ENCODE peak calls at places on chromosomes 13 and 19, in four cellular contexts. Q is GM23248, L is PC-3, R is mesenchymal stem cell. X is an unnamed sample.

GRCh38 chr13:93775027-93775426 is 548.4 kb downstream of the GPC6 start:
- DNase-seq in L (no peak), R (no peak), Q (no peak), X (no peak)

GRCh38 chr13:44309771-44310767 is 63.6 kb upstream of the SERP2 start:
- DNase-seq in Q (no peak), L (peak), R (no peak), X (no peak)

GRCh38 chr13:66323695-66324094 is 906.4 kb downstream of the PCDH9 start:
- DNase-seq in R (peak), Q (no peak), L (no peak), X (no peak)

GRCh38 chr13:74129500-74130144 is 4.6 kb downstream of the KLF12 start:
- DNase-seq in Q (peak), R (no peak), L (peak), X (peak)

GRCh38 chr13:112984954-112985802 is 16.2 kb downstream of the MCF2L start:
- DNase-seq in L (no peak), R (no peak), Q (no peak), X (no peak)

GRCh38 chr19:3497757-3498515 is 2.5 kb downstream of the DOHH start:
- DNase-seq in Q (no peak), L (no peak), R (no peak), X (no peak)

GRCh38 chr13:71244181-71244580 is 622.8 kb downstream of the DACH1 start:
- DNase-seq in Q (no peak), L (no peak), R (no peak), X (no peak)

GRCh38 chr13:36685912-36686311 is 12.1 kb downstream of the SERTM1 start:
- DNase-seq in L (peak), R (no peak), Q (peak), X (peak)

GRCh38 chr13:111153279-111153976 is 38.3 kb downstream of the ARHGEF7 start:
- DNase-seq in R (peak), L (peak), Q (peak), X (peak)

GRCh38 chr13:27621116-27621365 is 651 bp upstream of the POLR1D start:
- DNase-seq in L (no peak), Q (no peak), R (peak), X (no peak)

GRCh38 chr13:94858856-94859811 is 146.8 kb upstream of the SOX21 start:
- DNase-seq in R (peak), Q (no peak), L (no peak), X (no peak)

GRCh38 chr13:111667757-111668156 is 347.3 kb downstream of the TEX29 start:
- DNase-seq in L (no peak), Q (no peak), R (no peak), X (no peak)

DNA sequence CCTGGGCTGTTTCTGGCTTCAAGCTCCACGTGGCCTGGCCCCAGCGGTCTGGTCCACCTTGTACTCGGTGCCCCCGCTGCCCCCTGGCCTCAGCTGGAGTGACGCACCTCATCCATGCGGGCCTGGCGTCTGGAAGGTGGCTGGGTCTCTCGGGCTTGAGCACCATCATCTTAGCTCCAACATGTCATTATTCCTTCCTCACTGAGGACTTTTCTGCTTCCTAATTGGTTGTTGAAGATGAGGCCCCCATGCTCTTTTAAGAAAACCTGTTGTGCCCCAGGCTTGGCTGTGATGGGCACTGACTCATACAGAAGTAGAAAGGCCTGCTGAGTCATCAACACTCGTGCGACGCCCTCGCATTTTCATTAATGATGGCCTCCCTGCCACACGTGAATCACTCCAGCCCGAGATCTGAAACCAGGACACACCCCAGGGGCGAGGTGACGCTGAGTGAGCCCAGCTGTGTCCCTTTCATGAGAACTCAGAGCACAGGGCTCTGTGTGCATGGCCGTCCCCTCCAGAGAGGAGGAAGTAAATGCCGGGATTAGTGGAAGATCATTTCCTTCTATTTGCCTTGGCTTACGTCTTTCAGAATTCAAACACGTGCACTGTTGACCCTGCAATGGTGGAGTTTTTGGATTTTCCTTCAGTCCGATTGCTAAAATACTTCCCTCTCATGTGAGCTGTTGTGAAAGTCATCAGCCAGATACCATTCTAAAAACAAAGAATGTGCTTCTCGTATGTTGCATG is 14.0 kb upstream of the GJA3 start:
- DNase-seq in Q (peak), L (peak), R (peak), X (peak)
- H3K9ac ChIP-seq in Q (peak), L (peak), R (peak), X (peak)

DNA sequence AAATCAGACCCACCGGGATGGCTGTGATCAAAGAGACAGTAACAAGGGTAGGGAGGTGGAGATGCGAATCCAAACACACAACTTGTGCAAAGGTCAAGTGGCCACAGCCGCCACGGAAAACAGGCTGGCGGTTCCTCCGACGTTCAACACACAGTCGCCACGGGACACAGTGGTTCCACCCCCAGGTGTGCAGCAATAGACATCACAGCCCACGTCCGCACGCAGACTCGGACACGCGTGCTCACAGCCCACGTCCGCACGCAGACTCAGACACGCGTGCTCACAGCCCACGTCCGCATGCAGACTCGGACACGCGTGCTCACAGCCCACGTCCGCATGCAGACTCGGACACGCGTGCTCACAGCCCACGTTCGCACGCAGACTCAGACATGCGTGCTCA is 70.1 kb downstream of the RASA3 start:
- DNase-seq in R (no peak), L (no peak), Q (no peak), X (no peak)
- H3K9ac ChIP-seq in R (peak), L (no peak), Q (peak), X (no peak)

DNA sequence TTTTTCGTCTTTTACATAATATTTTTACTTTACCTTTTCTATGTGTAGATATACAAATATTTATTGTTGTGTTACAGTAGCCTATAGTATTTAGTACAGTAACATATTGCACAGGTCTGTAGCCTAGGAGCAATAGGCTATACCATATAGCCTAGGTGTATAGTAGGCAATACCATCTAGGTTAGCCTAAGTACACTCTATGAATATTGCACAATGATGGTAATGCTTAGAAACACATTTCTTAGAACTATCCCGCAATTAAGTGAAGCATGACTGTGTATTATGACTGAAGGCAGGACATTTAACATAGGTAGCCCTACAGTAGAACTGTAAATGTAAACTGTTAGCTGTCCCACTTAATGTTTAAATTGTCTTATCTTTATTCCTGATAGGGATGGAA is 964.3 kb downstream of the SLITRK1 start:
- DNase-seq in Q (no peak), L (no peak), R (no peak), X (no peak)
- H3K9ac ChIP-seq in Q (no peak), L (no peak), R (no peak), X (no peak)

GRCh38 chr19:58440556-58440955 is 603 bp upstream of the ZNF132 start:
- DNase-seq in R (no peak), L (no peak), Q (peak), X (no peak)

GRCh38 chr19:58434217-58434616 is 5.7 kb downstream of the ZNF132 start:
- DNase-seq in Q (peak), R (no peak), L (no peak), X (no peak)

GRCh38 chr19:58439576-58440554 is at the start of gene ZNF132:
- DNase-seq in R (peak), Q (peak), L (no peak), X (peak)
- H3K9ac ChIP-seq in R (peak), Q (peak), L (no peak), X (peak)

GRCh38 chr19:1313695-1314613 is 28.3 kb downstream of the EFNA2 start:
- DNase-seq in Q (no peak), L (no peak), R (no peak), X (no peak)

GRCh38 chr19:1309977-1310852 is 24.5 kb downstream of the EFNA2 start:
- DNase-seq in Q (no peak), L (peak), R (no peak), X (no peak)

GRCh38 chr19:1312732-1313694 is 27.3 kb downstream of the EFNA2 start:
- DNase-seq in L (peak), Q (peak), R (peak), X (peak)

GRCh38 chr19:1310853-1311180 is 25.1 kb downstream of the EFNA2 start:
- DNase-seq in R (no peak), L (no peak), Q (no peak), X (no peak)

DNA sequence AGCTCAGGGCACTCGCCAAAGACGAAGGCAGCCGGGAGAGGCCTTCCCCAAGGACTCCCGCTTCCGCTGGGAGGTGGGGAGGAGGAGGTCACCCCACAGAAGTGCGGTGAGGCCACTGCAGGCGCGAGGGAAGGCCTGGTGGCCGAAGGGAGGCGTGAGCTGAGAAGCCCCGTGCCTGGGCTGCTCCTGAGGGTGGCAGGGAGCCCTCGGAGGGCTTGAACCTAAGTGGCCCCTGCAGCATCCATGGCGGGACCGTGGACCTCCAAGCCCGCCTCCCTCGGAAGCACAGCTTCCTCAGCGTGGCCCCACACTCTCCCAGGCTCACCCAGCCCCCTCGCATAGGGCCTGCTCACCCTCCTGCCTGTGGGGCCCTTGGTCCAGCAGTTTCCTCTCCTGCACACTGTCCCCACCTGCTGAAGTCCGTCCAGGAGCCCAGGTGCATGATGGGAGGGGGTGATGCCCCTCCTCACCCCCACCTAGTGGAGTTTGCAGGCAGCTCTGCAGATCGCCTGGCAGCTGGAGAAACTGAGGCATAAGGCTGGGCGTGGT is 25.9 kb downstream of the EFNA2 start:
- DNase-seq in L (no peak), R (no peak), Q (no peak), X (no peak)
- H3K9ac ChIP-seq in L (no peak), R (no peak), Q (no peak), X (no peak)

GRCh38 chr13:50844181-50844875 is 836 bp upstream of the DLEU7 start:
- DNase-seq in R (no peak), L (no peak), Q (no peak), X (no peak)

GRCh38 chr13:50842246-50842645 is 1.2 kb downstream of the DLEU7 start:
- DNase-seq in R (no peak), Q (no peak), L (no peak), X (no peak)

GRCh38 chr13:50842711-50843255 is 709 bp downstream of the DLEU7 start:
- DNase-seq in Q (no peak), R (no peak), L (no peak), X (no peak)

GRCh38 chr13:50845211-50845610 is 1.7 kb upstream of the DLEU7 start:
- DNase-seq in L (no peak), Q (no peak), R (no peak), X (no peak)

GRCh38 chr13:50843256-50844043 is at the start of gene DLEU7:
- DNase-seq in R (no peak), Q (no peak), L (no peak), X (no peak)
- H3K9ac ChIP-seq in R (no peak), Q (no peak), L (no peak), X (no peak)

GRCh38 chr13:109241160-109241559 is 545.2 kb downstream of the IRS2 start:
- DNase-seq in L (no peak), Q (peak), R (no peak), X (no peak)

GRCh38 chr13:109246001-109246400 is 540.4 kb downstream of the IRS2 start:
- DNase-seq in R (no peak), Q (no peak), L (no peak), X (no peak)

DNA sequence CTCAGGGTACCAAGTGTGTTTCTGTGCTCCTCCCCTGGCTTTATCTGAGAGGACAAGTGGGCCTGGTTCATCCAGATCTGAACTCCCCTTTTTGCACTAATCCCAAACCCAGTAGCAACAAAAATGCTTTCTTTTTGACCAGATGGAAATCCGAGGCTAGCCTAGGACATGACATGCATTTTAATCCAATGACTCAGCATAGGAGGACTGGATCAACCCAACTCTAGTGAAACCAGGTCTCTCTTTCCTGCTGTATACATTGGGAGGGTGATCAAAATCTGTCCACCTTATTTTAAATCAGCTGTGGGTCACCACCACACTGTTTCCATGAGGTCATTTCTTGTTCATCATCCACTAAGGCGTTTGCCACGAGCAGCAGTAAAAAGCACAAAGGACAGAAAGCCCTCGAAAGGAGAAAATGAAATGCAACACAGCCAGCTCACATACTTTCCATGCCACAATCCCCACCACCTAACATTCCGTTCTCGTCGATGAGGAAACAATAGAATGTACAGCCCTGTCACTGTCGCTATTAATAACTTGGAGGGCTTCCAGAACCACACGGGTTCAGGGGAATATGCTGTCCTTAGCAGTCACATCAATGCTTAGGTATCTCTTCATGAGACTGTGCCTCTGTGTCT is 543.0 kb downstream of the IRS2 start:
- DNase-seq in L (peak), Q (peak), R (peak), X (peak)
- H3K9ac ChIP-seq in L (peak), Q (peak), R (no peak), X (peak)

GRCh38 chr19:41551711-41552110 is 24.3 kb upstream of the CEACAM21 start:
- DNase-seq in L (no peak), R (no peak), Q (no peak), X (no peak)

GRCh38 chr19:41547569-41547968 is 28.4 kb upstream of the CEACAM21 start:
- DNase-seq in L (no peak), R (no peak), Q (no peak), X (no peak)

GRCh38 chr19:41548047-41548446 is 27.9 kb upstream of the CEACAM21 start:
- DNase-seq in L (no peak), R (no peak), Q (no peak), X (no peak)

GRCh38 chr19:41551212-41551610 is 24.8 kb upstream of the CEACAM21 start:
- DNase-seq in L (no peak), Q (no peak), R (no peak), X (no peak)

DNA sequence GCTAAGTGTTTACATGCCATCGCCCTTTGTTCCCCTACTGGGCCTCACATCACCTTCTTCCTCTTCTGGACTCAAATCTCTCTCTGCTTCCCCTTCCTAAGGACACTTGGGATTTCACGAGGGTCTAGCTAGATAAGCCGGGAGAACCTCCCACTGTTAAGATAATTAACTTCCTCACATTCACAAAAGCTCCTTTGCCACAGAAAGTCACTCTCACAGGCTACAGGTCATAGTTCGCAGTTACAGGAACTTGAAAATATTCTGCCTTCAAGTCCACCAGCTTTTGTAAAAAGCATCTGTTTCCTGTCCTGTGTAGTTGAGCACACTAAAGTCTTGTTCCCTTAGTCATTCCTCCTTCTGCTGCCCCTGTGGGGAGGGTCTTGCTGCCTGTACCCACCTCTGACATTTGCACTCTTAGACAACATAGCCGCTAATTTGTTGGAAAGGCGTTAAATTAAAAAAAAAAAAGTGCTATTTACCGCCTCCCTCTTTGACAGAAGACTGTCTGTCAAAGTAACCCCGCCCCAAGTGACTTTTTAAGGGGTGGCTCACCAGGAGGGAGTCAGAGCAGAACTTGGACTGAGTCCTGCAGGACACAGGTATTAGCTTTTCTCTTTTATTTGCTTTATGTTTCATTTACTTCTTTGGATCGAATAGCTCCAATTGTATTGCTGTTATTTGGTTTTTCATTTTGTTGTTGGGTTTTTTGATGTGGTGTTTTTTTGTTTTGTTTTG is 26.8 kb upstream of the CEACAM21 start:
- DNase-seq in Q (no peak), L (no peak), R (peak), X (no peak)
- H3K9ac ChIP-seq in Q (no peak), L (no peak), R (no peak), X (no peak)

GRCh38 chr19:50266896-50267295 is 62.3 kb downstream of the KCNC3 start:
- DNase-seq in L (peak), R (no peak), Q (no peak), X (no peak)
- H3K9ac ChIP-seq in L (no peak), R (no peak), Q (no peak), X (no peak)

DNA sequence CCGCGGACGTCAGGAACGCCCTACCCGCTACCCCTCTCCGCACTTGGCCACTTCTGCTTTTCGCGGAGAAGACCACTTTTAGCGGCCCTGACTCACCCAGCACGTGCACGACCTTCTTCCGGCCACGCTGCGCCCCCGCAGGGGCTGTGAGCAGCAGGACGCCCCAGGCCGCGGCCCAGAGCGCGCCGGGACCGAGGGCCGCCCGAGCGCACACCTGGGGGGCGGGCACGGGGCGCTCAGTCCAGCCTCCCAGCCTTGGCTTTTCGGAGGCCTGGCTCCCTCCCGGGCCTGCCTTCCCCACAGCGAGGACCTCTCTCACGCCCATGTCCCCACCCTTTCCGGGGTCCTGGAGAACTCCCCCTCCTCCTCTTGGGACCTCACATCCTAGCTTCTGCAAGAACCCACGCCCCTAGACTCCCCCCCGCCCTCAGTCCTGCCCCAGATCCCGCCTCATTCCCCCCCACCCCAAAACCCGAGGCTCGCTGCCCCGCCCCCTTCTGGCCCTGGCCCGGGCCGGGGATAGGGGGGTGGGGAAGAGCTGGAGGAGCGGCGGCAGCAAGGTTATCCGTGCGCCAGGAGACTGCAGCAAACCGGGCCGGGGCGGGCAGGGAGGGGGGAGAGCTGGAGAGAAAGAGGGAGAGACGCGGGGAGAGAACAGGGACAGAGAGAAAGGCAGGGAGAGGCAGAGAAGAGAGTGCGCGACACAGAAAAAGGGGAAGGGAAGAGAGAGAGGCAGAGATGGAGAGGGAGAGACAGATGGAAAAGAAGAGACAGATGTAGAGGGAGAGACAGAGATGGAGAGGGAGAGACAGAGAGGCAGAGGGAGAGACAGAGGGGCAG is 11.5 kb downstream of the TM6SF2 start:
- DNase-seq in R (no peak), Q (peak), L (no peak), X (no peak)
- H3K9ac ChIP-seq in R (no peak), Q (no peak), L (no peak), X (no peak)